ENCODE peak calls at places on chromosomes 4 and X, in ten cellular contexts. One of them, this sample, is unnamed.

GRCh38 chrX:83845397-83845796 is 15.5 kb upstream of the CYLC1 start:
- DNase-seq in ovary: no peak
- DNase-seq in vagina: no peak
- DNase-seq in left colon: no peak
- DNase-seq in islet precursor cell: peak; percentile 52
- DNase-seq in mucosa of descending colon: no peak
- DNase-seq in iris pigment epithelial cell: peak; percentile 31
- DNase-seq in CD4-positive, alpha-beta memory T cell: peak; percentile 4
- DNase-seq in CD8-positive, alpha-beta memory T cell: no peak
- DNase-seq in skeletal muscle cell: no peak
- DNase-seq in this sample: peak; percentile 0

GRCh38 chrX:19121898-19122640 is at the start of gene ADGRG2:
- DNase-seq in ovary: peak; percentile 40
- DNase-seq in vagina: no peak
- DNase-seq in left colon: peak; percentile 39
- DNase-seq in islet precursor cell: no peak
- DNase-seq in mucosa of descending colon: peak; percentile 46
- DNase-seq in iris pigment epithelial cell: peak; percentile 15
- DNase-seq in CD4-positive, alpha-beta memory T cell: no peak
- DNase-seq in CD8-positive, alpha-beta memory T cell: no peak
- DNase-seq in skeletal muscle cell: no peak
- DNase-seq in this sample: peak; percentile 21

GRCh38 chr4:134865675-134866074 is 664.1 kb upstream of the PABPC4L start:
- DNase-seq in ovary: no peak
- DNase-seq in vagina: no peak
- DNase-seq in left colon: no peak
- DNase-seq in islet precursor cell: no peak
- DNase-seq in mucosa of descending colon: no peak
- DNase-seq in iris pigment epithelial cell: no peak
- DNase-seq in CD4-positive, alpha-beta memory T cell: no peak
- DNase-seq in CD8-positive, alpha-beta memory T cell: no peak
- DNase-seq in skeletal muscle cell: no peak
- DNase-seq in this sample: no peak

GRCh38 chr4:76260571-76260970 is 9.1 kb downstream of the FAM47E start:
- DNase-seq in ovary: no peak
- DNase-seq in vagina: no peak
- DNase-seq in left colon: no peak
- DNase-seq in islet precursor cell: no peak
- DNase-seq in mucosa of descending colon: no peak
- DNase-seq in iris pigment epithelial cell: no peak
- DNase-seq in CD4-positive, alpha-beta memory T cell: no peak
- DNase-seq in CD8-positive, alpha-beta memory T cell: no peak
- DNase-seq in skeletal muscle cell: no peak
- DNase-seq in this sample: no peak

GRCh38 chrX:9324676-9325075 is 140.2 kb upstream of the TBL1X start:
- DNase-seq in ovary: no peak
- DNase-seq in vagina: no peak
- DNase-seq in left colon: no peak
- DNase-seq in islet precursor cell: no peak
- DNase-seq in mucosa of descending colon: no peak
- DNase-seq in iris pigment epithelial cell: no peak
- DNase-seq in CD4-positive, alpha-beta memory T cell: no peak
- DNase-seq in CD8-positive, alpha-beta memory T cell: no peak
- DNase-seq in skeletal muscle cell: no peak
- DNase-seq in this sample: no peak

GRCh38 chr4:151753056-151753455 is 7.8 kb downstream of the GATB start:
- DNase-seq in ovary: no peak
- DNase-seq in vagina: no peak
- DNase-seq in left colon: no peak
- DNase-seq in islet precursor cell: peak; percentile 96
- DNase-seq in mucosa of descending colon: no peak
- DNase-seq in iris pigment epithelial cell: peak; percentile 43
- DNase-seq in CD4-positive, alpha-beta memory T cell: no peak
- DNase-seq in CD8-positive, alpha-beta memory T cell: no peak
- DNase-seq in skeletal muscle cell: peak; percentile 15
- DNase-seq in this sample: peak; percentile 43

GRCh38 chr4:38902695-38903094 is 35.1 kb downstream of the FAM114A1 start:
- DNase-seq in ovary: no peak
- DNase-seq in vagina: no peak
- DNase-seq in left colon: no peak
- DNase-seq in islet precursor cell: no peak
- DNase-seq in mucosa of descending colon: no peak
- DNase-seq in iris pigment epithelial cell: no peak
- DNase-seq in CD4-positive, alpha-beta memory T cell: peak; percentile 48
- DNase-seq in CD8-positive, alpha-beta memory T cell: peak; percentile 40
- DNase-seq in skeletal muscle cell: no peak
- DNase-seq in this sample: no peak

GRCh38 chr4:184399505-184399893 is 74.9 kb downstream of the IRF2 start:
- DNase-seq in ovary: no peak
- DNase-seq in vagina: no peak
- DNase-seq in left colon: no peak
- DNase-seq in islet precursor cell: no peak
- DNase-seq in mucosa of descending colon: no peak
- DNase-seq in iris pigment epithelial cell: no peak
- DNase-seq in CD4-positive, alpha-beta memory T cell: no peak
- DNase-seq in CD8-positive, alpha-beta memory T cell: no peak
- DNase-seq in skeletal muscle cell: no peak
- DNase-seq in this sample: no peak

GRCh38 chr4:27974339-27974738 is 1113.7 kb downstream of the STIM2 start:
- DNase-seq in ovary: no peak
- DNase-seq in vagina: no peak
- DNase-seq in left colon: no peak
- DNase-seq in islet precursor cell: no peak
- DNase-seq in mucosa of descending colon: no peak
- DNase-seq in iris pigment epithelial cell: no peak
- DNase-seq in CD4-positive, alpha-beta memory T cell: no peak
- DNase-seq in CD8-positive, alpha-beta memory T cell: no peak
- DNase-seq in skeletal muscle cell: no peak
- DNase-seq in this sample: no peak

GRCh38 chr4:116639070-116639577 is 446.3 kb downstream of the TRAM1L1 start:
- DNase-seq in ovary: no peak
- DNase-seq in vagina: no peak
- DNase-seq in left colon: no peak
- DNase-seq in islet precursor cell: no peak
- DNase-seq in mucosa of descending colon: no peak
- DNase-seq in iris pigment epithelial cell: no peak
- DNase-seq in CD4-positive, alpha-beta memory T cell: no peak
- DNase-seq in CD8-positive, alpha-beta memory T cell: no peak
- DNase-seq in skeletal muscle cell: no peak
- DNase-seq in this sample: no peak

GRCh38 chr4:135144498-135144897 is 942.9 kb upstream of the PABPC4L start:
- DNase-seq in ovary: no peak
- DNase-seq in vagina: no peak
- DNase-seq in left colon: no peak
- DNase-seq in islet precursor cell: no peak
- DNase-seq in mucosa of descending colon: no peak
- DNase-seq in iris pigment epithelial cell: no peak
- DNase-seq in CD4-positive, alpha-beta memory T cell: no peak
- DNase-seq in CD8-positive, alpha-beta memory T cell: no peak
- DNase-seq in skeletal muscle cell: no peak
- DNase-seq in this sample: no peak

GRCh38 chr4:144666539-144667175 is 20.7 kb downstream of the HHIP start:
- DNase-seq in ovary: no peak
- DNase-seq in vagina: no peak
- DNase-seq in left colon: no peak
- DNase-seq in islet precursor cell: peak; percentile 54
- DNase-seq in mucosa of descending colon: no peak
- DNase-seq in iris pigment epithelial cell: peak; percentile 57
- DNase-seq in CD4-positive, alpha-beta memory T cell: no peak
- DNase-seq in CD8-positive, alpha-beta memory T cell: no peak
- DNase-seq in skeletal muscle cell: peak; percentile 41
- DNase-seq in this sample: peak; percentile 82

GRCh38 chr4:125762537-125762936 is 447.8 kb downstream of the FAT4 start:
- DNase-seq in ovary: no peak
- DNase-seq in vagina: no peak
- DNase-seq in left colon: no peak
- DNase-seq in islet precursor cell: no peak
- DNase-seq in mucosa of descending colon: no peak
- DNase-seq in iris pigment epithelial cell: peak; percentile 7
- DNase-seq in CD4-positive, alpha-beta memory T cell: no peak
- DNase-seq in CD8-positive, alpha-beta memory T cell: no peak
- DNase-seq in skeletal muscle cell: no peak
- DNase-seq in this sample: peak; percentile 2

GRCh38 chrX:113059714-113060113 is 219.1 kb upstream of the AMOT start:
- DNase-seq in ovary: no peak
- DNase-seq in vagina: no peak
- DNase-seq in left colon: no peak
- DNase-seq in islet precursor cell: no peak
- DNase-seq in mucosa of descending colon: no peak
- DNase-seq in iris pigment epithelial cell: no peak
- DNase-seq in CD4-positive, alpha-beta memory T cell: no peak
- DNase-seq in CD8-positive, alpha-beta memory T cell: no peak
- DNase-seq in skeletal muscle cell: no peak
- DNase-seq in this sample: no peak

GRCh38 chrX:1394731-1395501 is 3.0 kb upstream of the SLC25A6 start:
- DNase-seq in ovary: peak; percentile 42
- DNase-seq in vagina: no peak
- DNase-seq in left colon: no peak
- DNase-seq in islet precursor cell: no peak
- DNase-seq in mucosa of descending colon: peak; percentile 30
- DNase-seq in iris pigment epithelial cell: no peak
- DNase-seq in CD4-positive, alpha-beta memory T cell: no peak
- DNase-seq in CD8-positive, alpha-beta memory T cell: no peak
- DNase-seq in skeletal muscle cell: no peak
- DNase-seq in this sample: no peak

GRCh38 chr4:147288512-147288911 is 192.4 kb upstream of the EDNRA start:
- DNase-seq in ovary: no peak
- DNase-seq in vagina: no peak
- DNase-seq in left colon: no peak
- DNase-seq in islet precursor cell: no peak
- DNase-seq in mucosa of descending colon: no peak
- DNase-seq in iris pigment epithelial cell: no peak
- DNase-seq in CD4-positive, alpha-beta memory T cell: no peak
- DNase-seq in CD8-positive, alpha-beta memory T cell: no peak
- DNase-seq in skeletal muscle cell: no peak
- DNase-seq in this sample: no peak

GRCh38 chrX:78168065-78168464 is 28.6 kb upstream of the TAF9B start:
- DNase-seq in ovary: no peak
- DNase-seq in vagina: no peak
- DNase-seq in left colon: no peak
- DNase-seq in islet precursor cell: no peak
- DNase-seq in mucosa of descending colon: no peak
- DNase-seq in iris pigment epithelial cell: peak; percentile 6
- DNase-seq in CD4-positive, alpha-beta memory T cell: no peak
- DNase-seq in CD8-positive, alpha-beta memory T cell: no peak
- DNase-seq in skeletal muscle cell: no peak
- DNase-seq in this sample: no peak

GRCh38 chr4:85500110-85500867 is 25.3 kb downstream of the ARHGAP24 start:
- DNase-seq in ovary: no peak
- DNase-seq in vagina: no peak
- DNase-seq in left colon: no peak
- DNase-seq in islet precursor cell: no peak
- DNase-seq in mucosa of descending colon: no peak
- DNase-seq in iris pigment epithelial cell: peak; percentile 68
- DNase-seq in CD4-positive, alpha-beta memory T cell: no peak
- DNase-seq in CD8-positive, alpha-beta memory T cell: no peak
- DNase-seq in skeletal muscle cell: no peak
- DNase-seq in this sample: no peak

GRCh38 chr4:150855981-150856510 is 159.0 kb downstream of the LRBA start:
- DNase-seq in ovary: no peak
- DNase-seq in vagina: no peak
- DNase-seq in left colon: no peak
- DNase-seq in islet precursor cell: no peak
- DNase-seq in mucosa of descending colon: no peak
- DNase-seq in iris pigment epithelial cell: no peak
- DNase-seq in CD4-positive, alpha-beta memory T cell: no peak
- DNase-seq in CD8-positive, alpha-beta memory T cell: no peak
- DNase-seq in skeletal muscle cell: no peak
- DNase-seq in this sample: no peak

GRCh38 chrX:29535212-29536162 is 679.9 kb upstream of the MAGEB2 start:
- DNase-seq in ovary: no peak
- DNase-seq in vagina: no peak
- DNase-seq in left colon: no peak
- DNase-seq in islet precursor cell: no peak
- DNase-seq in mucosa of descending colon: no peak
- DNase-seq in iris pigment epithelial cell: peak; percentile 34
- DNase-seq in CD4-positive, alpha-beta memory T cell: no peak
- DNase-seq in CD8-positive, alpha-beta memory T cell: no peak
- DNase-seq in skeletal muscle cell: no peak
- DNase-seq in this sample: no peak

GRCh38 chrX:107596651-107597050 is 31.7 kb upstream of the PRPS1 start:
- DNase-seq in ovary: no peak
- DNase-seq in vagina: no peak
- DNase-seq in left colon: no peak
- DNase-seq in islet precursor cell: no peak
- DNase-seq in mucosa of descending colon: no peak
- DNase-seq in iris pigment epithelial cell: no peak
- DNase-seq in CD4-positive, alpha-beta memory T cell: no peak
- DNase-seq in CD8-positive, alpha-beta memory T cell: no peak
- DNase-seq in skeletal muscle cell: no peak
- DNase-seq in this sample: no peak

GRCh38 chr4:177214935-177215334 is 94.7 kb upstream of the NEIL3 start:
- DNase-seq in ovary: no peak
- DNase-seq in vagina: no peak
- DNase-seq in left colon: no peak
- DNase-seq in islet precursor cell: no peak
- DNase-seq in mucosa of descending colon: no peak
- DNase-seq in iris pigment epithelial cell: no peak
- DNase-seq in CD4-positive, alpha-beta memory T cell: no peak
- DNase-seq in CD8-positive, alpha-beta memory T cell: no peak
- DNase-seq in skeletal muscle cell: no peak
- DNase-seq in this sample: peak; percentile 71

GRCh38 chrX:120251471-120252011 is 929 bp downstream of the ZBTB33 start:
- DNase-seq in ovary: peak; percentile 42
- DNase-seq in vagina: no peak
- DNase-seq in left colon: peak; percentile 38
- DNase-seq in islet precursor cell: no peak
- DNase-seq in mucosa of descending colon: peak; percentile 46
- DNase-seq in iris pigment epithelial cell: peak; percentile 29
- DNase-seq in CD4-positive, alpha-beta memory T cell: peak; percentile 20
- DNase-seq in CD8-positive, alpha-beta memory T cell: peak; percentile 11
- DNase-seq in skeletal muscle cell: no peak
- DNase-seq in this sample: peak; percentile 24

GRCh38 chr4:187294861-187295260 is 571.2 kb upstream of the FAT1 start:
- DNase-seq in ovary: no peak
- DNase-seq in vagina: no peak
- DNase-seq in left colon: peak; percentile 61
- DNase-seq in islet precursor cell: no peak
- DNase-seq in mucosa of descending colon: no peak
- DNase-seq in iris pigment epithelial cell: peak; percentile 49
- DNase-seq in CD4-positive, alpha-beta memory T cell: no peak
- DNase-seq in CD8-positive, alpha-beta memory T cell: no peak
- DNase-seq in skeletal muscle cell: peak; percentile 55
- DNase-seq in this sample: peak; percentile 63

GRCh38 chr4:789571-790465 is 36.1 kb downstream of the CPLX1 start:
- DNase-seq in ovary: no peak
- DNase-seq in vagina: no peak
- DNase-seq in left colon: no peak
- DNase-seq in islet precursor cell: peak; percentile 52
- DNase-seq in mucosa of descending colon: peak; percentile 68
- DNase-seq in iris pigment epithelial cell: no peak
- DNase-seq in CD4-positive, alpha-beta memory T cell: no peak
- DNase-seq in CD8-positive, alpha-beta memory T cell: no peak
- DNase-seq in skeletal muscle cell: no peak
- DNase-seq in this sample: no peak

GRCh38 chr4:96260071-96260682 is 420.3 kb downstream of the PDHA2 start:
- DNase-seq in ovary: no peak
- DNase-seq in vagina: no peak
- DNase-seq in left colon: no peak
- DNase-seq in islet precursor cell: peak; percentile 63
- DNase-seq in mucosa of descending colon: no peak
- DNase-seq in iris pigment epithelial cell: peak; percentile 2
- DNase-seq in CD4-positive, alpha-beta memory T cell: no peak
- DNase-seq in CD8-positive, alpha-beta memory T cell: no peak
- DNase-seq in skeletal muscle cell: no peak
- DNase-seq in this sample: no peak

GRCh38 chr4:158411180-158411721 is 110.4 kb upstream of the RXFP1 start:
- DNase-seq in ovary: no peak
- DNase-seq in vagina: no peak
- DNase-seq in left colon: no peak
- DNase-seq in islet precursor cell: no peak
- DNase-seq in mucosa of descending colon: no peak
- DNase-seq in iris pigment epithelial cell: no peak
- DNase-seq in CD4-positive, alpha-beta memory T cell: no peak
- DNase-seq in CD8-positive, alpha-beta memory T cell: no peak
- DNase-seq in skeletal muscle cell: no peak
- DNase-seq in this sample: no peak

GRCh38 chrX:9899640-9900075 is 67.5 kb upstream of the CLDN34 start:
- DNase-seq in ovary: peak; percentile 57
- DNase-seq in vagina: no peak
- DNase-seq in left colon: no peak
- DNase-seq in islet precursor cell: no peak
- DNase-seq in mucosa of descending colon: no peak
- DNase-seq in iris pigment epithelial cell: peak; percentile 81
- DNase-seq in CD4-positive, alpha-beta memory T cell: no peak
- DNase-seq in CD8-positive, alpha-beta memory T cell: no peak
- DNase-seq in skeletal muscle cell: peak; percentile 62
- DNase-seq in this sample: peak; percentile 71